ENCODE peak calls at places on chromosomes 3 and 15, in nine cellular contexts. Z is astrocyte of the cerebellum, X is GM23248, G is cardiac fibroblast, Q is NCI-H1930, H is T follicular helper cell, I is GM19239, F is NCI-H1417, K is cardiac muscle cell. Y is an unnamed sample.

GRCh38 chr3:164375995-164376394 is 702.3 kb downstream of the SI start:
- DNase-seq in G (no peak), Q (no peak), F (no peak), H (no peak), I (no peak), Z (no peak), X (peak), K (no peak), Y (no peak)

GRCh38 chr15:52005748-52006701 is 13.0 kb upstream of the MAPK6 start:
- DNase-seq in G (peak), X (peak), H (no peak), Q (no peak), F (no peak), Z (no peak), I (no peak), K (peak), Y (peak)

GRCh38 chr3:183827809-183828537 is 2.6 kb upstream of the MAP6D1 start:
- DNase-seq in H (no peak), I (no peak), K (no peak), X (no peak), F (no peak), Q (no peak), Z (no peak), G (no peak), Y (no peak)

GRCh38 chr3:5045961-5046360 is 66.7 kb downstream of the BHLHE40 start:
- DNase-seq in K (no peak), F (no peak), Q (no peak), H (no peak), X (no peak), Z (no peak), I (no peak), G (no peak), Y (no peak)

GRCh38 chr15:26838742-26839460 is 28.0 kb upstream of the GABRA5 start:
- DNase-seq in H (no peak), G (no peak), I (peak), K (no peak), F (peak), Q (no peak), X (peak), Z (no peak), Y (no peak)

GRCh38 chr3:98726084-98726483 is 37.1 kb upstream of the ST3GAL6 start:
- DNase-seq in H (no peak), Q (no peak), I (no peak), Z (peak), X (no peak), G (peak), F (no peak), K (no peak), Y (no peak)

GRCh38 chr15:51737538-51738305 is at the start of gene LYSMD2:
- DNase-seq in K (peak), Z (no peak), H (peak), I (no peak), G (peak), Q (no peak), X (peak), F (peak), Y (peak)

GRCh38 chr3:14730703-14731102 is 55.8 kb downstream of the C3orf20 start:
- DNase-seq in I (no peak), F (no peak), K (no peak), X (no peak), Z (no peak), H (no peak), Q (no peak), G (no peak), Y (no peak)

GRCh38 chr15:56228854-56229253 is 14.8 kb downstream of the RFX7 start:
- DNase-seq in F (no peak), I (no peak), G (no peak), H (no peak), X (no peak), Z (no peak), K (no peak), Q (no peak), Y (no peak)

GRCh38 chr15:93305306-93305705 is 216.3 kb upstream of the RGMA start:
- DNase-seq in Q (no peak), I (no peak), F (no peak), X (no peak), H (no peak), Z (no peak), G (no peak), K (no peak), Y (no peak)

GRCh38 chr3:11391930-11392688 is 119.9 kb downstream of the ATG7 start:
- DNase-seq in G (peak), H (no peak), Z (peak), K (peak), X (peak), Q (no peak), F (no peak), I (no peak), Y (no peak)

GRCh38 chr15:71051539-71051938 is 63.7 kb upstream of the THSD4 start:
- DNase-seq in K (peak), Q (no peak), H (no peak), F (no peak), Z (peak), X (peak), G (peak), I (no peak), Y (no peak)

GRCh38 chr3:67898916-67899315 is 244.5 kb upstream of the SUCLG2 start:
- DNase-seq in Z (no peak), K (no peak), G (no peak), Q (no peak), I (no peak), H (no peak), X (no peak), F (no peak), Y (no peak)

GRCh38 chr3:131083190-131083863 is 56.6 kb downstream of the NEK11 start:
- DNase-seq in K (peak), I (no peak), H (no peak), Z (no peak), G (peak), F (peak), Q (no peak), X (peak), Y (no peak)

GRCh38 chr15:92565351-92566125 is 90.0 kb downstream of the FAM174B start:
- DNase-seq in K (no peak), H (no peak), F (no peak), G (no peak), X (no peak), I (no peak), Q (no peak), Z (no peak), Y (no peak)

GRCh38 chr3:39752019-39752637 is 57.3 kb upstream of the MYRIP start:
- DNase-seq in Z (no peak), K (no peak), I (no peak), Q (no peak), X (no peak), G (no peak), F (no peak), H (no peak), Y (no peak)

GRCh38 chr3:192935441-192935840 is 17.8 kb upstream of the MB21D2 start:
- DNase-seq in X (peak), Q (no peak), K (no peak), F (no peak), Z (no peak), G (peak), H (no peak), I (no peak), Y (no peak)

GRCh38 chr15:62989366-62990055 is 53.0 kb upstream of the TPM1 start:
- DNase-seq in I (no peak), Z (no peak), H (no peak), Q (no peak), X (peak), F (no peak), K (no peak), G (peak), Y (no peak)

GRCh38 chr15:38671675-38672141 is 107.1 kb upstream of the RASGRP1 start:
- DNase-seq in X (peak), Z (no peak), H (peak), Q (no peak), I (no peak), F (no peak), K (no peak), G (peak), Y (no peak)

GRCh38 chr15:52417501-52417900 is 111.2 kb downstream of the MYO5A start:
- DNase-seq in Z (no peak), I (no peak), K (peak), H (no peak), G (peak), Q (no peak), F (no peak), X (peak), Y (no peak)

GRCh38 chr15:46894644-46895043 is 822.7 kb upstream of the SEMA6D start:
- DNase-seq in F (no peak), G (no peak), X (no peak), K (no peak), Q (no peak), I (no peak), H (no peak), Z (no peak), Y (no peak)

GRCh38 chr3:102125994-102126368 is 276.7 kb downstream of the NFKBIZ start:
- DNase-seq in H (no peak), F (no peak), Z (no peak), I (no peak), Q (no peak), K (no peak), G (no peak), X (no peak), Y (no peak)

GRCh38 chr15:61459785-61460707 is 230.9 kb upstream of the RORA start:
- DNase-seq in I (no peak), Z (peak), H (no peak), K (peak), X (peak), G (peak), F (no peak), Q (no peak), Y (no peak)

GRCh38 chr3:63655519-63655918 is 3.0 kb downstream of the SNTN start:
- DNase-seq in X (peak), H (no peak), K (peak), Q (no peak), F (no peak), Z (peak), G (peak), I (no peak), Y (no peak)

GRCh38 chr15:48285329-48286214 is 45.7 kb upstream of the DUT start:
- DNase-seq in F (peak), Q (peak), X (peak), Z (peak), G (peak), I (peak), K (peak), H (no peak), Y (peak)

GRCh38 chr3:136050250-136050649 is 84.7 kb downstream of the PPP2R3A start:
- DNase-seq in Q (no peak), Z (peak), I (no peak), H (no peak), X (no peak), G (no peak), K (no peak), F (no peak), Y (no peak)

GRCh38 chr3:39413691-39414420 is 7.3 kb downstream of the RPSA start:
- DNase-seq in X (peak), H (no peak), G (peak), Q (no peak), K (peak), F (no peak), Z (no peak), I (no peak), Y (no peak)

GRCh38 chr3:128313181-128313725 is 153.4 kb downstream of the DNAJB8 start:
- DNase-seq in Z (no peak), K (no peak), X (no peak), H (no peak), Q (no peak), I (no peak), G (no peak), F (no peak), Y (no peak)

GRCh38 chr15:68924866-68925599 is 5.3 kb upstream of the SPESP1 start:
- DNase-seq in Q (peak), H (peak), G (peak), F (peak), X (peak), Z (peak), I (peak), K (peak), Y (peak)

GRCh38 chr15:62316413-62317060 is 151.5 kb upstream of the C2CD4B start:
- DNase-seq in H (no peak), Z (no peak), G (no peak), X (no peak), Q (no peak), F (no peak), K (no peak), I (no peak), Y (no peak)

GRCh38 chr3:4356225-4356540 is 53.0 kb downstream of the SETMAR start:
- DNase-seq in Z (no peak), H (no peak), X (no peak), F (no peak), G (no peak), Q (no peak), K (no peak), I (no peak), Y (no peak)

GRCh38 chr15:44710236-44711088 is 661 bp downstream of the PATL2 start:
- DNase-seq in K (peak), I (no peak), H (no peak), G (peak), Q (no peak), Z (no peak), X (peak), F (peak), Y (peak)